ENCODE peak calls at places on chromosomes 16 and 17, in seven cellular contexts. One of them, this sample, is unnamed.

GRCh38 chr16:66490774-66491715 is 58.9 kb downstream of the TK2 start:
- DNase-seq in A549: no peak
- DNase-seq in kidney: peak; percentile 68
- DNase-seq in Panc1: no peak
- DNase-seq in GM23248: no peak
- DNase-seq in mesendoderm: no peak
- DNase-seq in adrenal gland: no peak
- DNase-seq in this sample: peak; percentile 19

GRCh38 chr17:6350806-6351205 is 84.1 kb downstream of the AIPL1 start:
- DNase-seq in A549: no peak
- DNase-seq in kidney: no peak
- DNase-seq in Panc1: no peak
- DNase-seq in GM23248: no peak
- DNase-seq in mesendoderm: no peak
- DNase-seq in adrenal gland: no peak
- DNase-seq in this sample: no peak

GRCh38 chr17:511001-511690 is 158.5 kb upstream of the RPH3AL start:
- DNase-seq in A549: no peak
- DNase-seq in kidney: no peak
- DNase-seq in Panc1: no peak
- DNase-seq in GM23248: peak; percentile 94
- DNase-seq in mesendoderm: no peak
- DNase-seq in adrenal gland: no peak
- DNase-seq in this sample: peak; percentile 44

GRCh38 chr16:20952144-20952797 is 51.7 kb downstream of the LYRM1 start:
- DNase-seq in A549: no peak
- DNase-seq in kidney: no peak
- DNase-seq in Panc1: no peak
- DNase-seq in GM23248: no peak
- DNase-seq in mesendoderm: peak; percentile 5
- DNase-seq in adrenal gland: no peak
- DNase-seq in this sample: no peak

GRCh38 chr17:80101946-80102706 is 745 bp downstream of the GAA start:
- DNase-seq in A549: no peak
- DNase-seq in kidney: peak; percentile 35
- DNase-seq in Panc1: no peak
- DNase-seq in GM23248: peak; percentile 51
- DNase-seq in mesendoderm: peak; percentile 34
- DNase-seq in adrenal gland: no peak
- DNase-seq in this sample: peak; percentile 40

GRCh38 chr16:65634291-65634690 is 512.4 kb upstream of the CDH11 start:
- DNase-seq in A549: no peak
- DNase-seq in kidney: no peak
- DNase-seq in Panc1: no peak
- DNase-seq in GM23248: peak; percentile 28
- DNase-seq in mesendoderm: no peak
- DNase-seq in adrenal gland: no peak
- DNase-seq in this sample: no peak

GRCh38 chr17:66650490-66650877 is 184.4 kb upstream of the CACNG5 start:
- DNase-seq in A549: no peak
- DNase-seq in kidney: no peak
- DNase-seq in Panc1: no peak
- DNase-seq in GM23248: no peak
- DNase-seq in mesendoderm: no peak
- DNase-seq in adrenal gland: no peak
- DNase-seq in this sample: no peak

GRCh38 chr16:58222532-58223316 is 24.8 kb upstream of the CSNK2A2 start:
- DNase-seq in A549: peak; percentile 19
- DNase-seq in kidney: no peak
- DNase-seq in Panc1: no peak
- DNase-seq in GM23248: peak; percentile 49
- DNase-seq in mesendoderm: peak; percentile 83
- DNase-seq in adrenal gland: peak; percentile 43
- DNase-seq in this sample: no peak

GRCh38 chr17:2695961-2696760 is 15.4 kb downstream of the CLUH start:
- DNase-seq in A549: no peak
- DNase-seq in kidney: peak; percentile 67
- DNase-seq in Panc1: no peak
- DNase-seq in GM23248: no peak
- DNase-seq in mesendoderm: no peak
- DNase-seq in adrenal gland: no peak
- DNase-seq in this sample: peak; percentile 11

GRCh38 chr17:43994272-43995149 is 9.9 kb upstream of the NAGS start:
- DNase-seq in A549: peak; percentile 71
- DNase-seq in kidney: peak; percentile 88
- DNase-seq in Panc1: no peak
- DNase-seq in GM23248: peak; percentile 82
- DNase-seq in mesendoderm: peak; percentile 62
- DNase-seq in adrenal gland: peak; percentile 64
- DNase-seq in this sample: peak; percentile 68

GRCh38 chr17:81228420-81228819 is 5.7 kb upstream of the CEP131 start:
- DNase-seq in A549: no peak
- DNase-seq in kidney: no peak
- DNase-seq in Panc1: no peak
- DNase-seq in GM23248: no peak
- DNase-seq in mesendoderm: no peak
- DNase-seq in adrenal gland: no peak
- DNase-seq in this sample: no peak

GRCh38 chr17:47993031-47993546 is 22.2 kb downstream of the CDK5RAP3 start:
- DNase-seq in A549: no peak
- DNase-seq in kidney: no peak
- DNase-seq in Panc1: no peak
- DNase-seq in GM23248: no peak
- DNase-seq in mesendoderm: no peak
- DNase-seq in adrenal gland: no peak
- DNase-seq in this sample: no peak

GRCh38 chr16:22291860-22292692 is 5.1 kb upstream of the POLR3E start:
- DNase-seq in A549: no peak
- DNase-seq in kidney: no peak
- DNase-seq in Panc1: no peak
- DNase-seq in GM23248: peak; percentile 32
- DNase-seq in mesendoderm: peak; percentile 50
- DNase-seq in adrenal gland: peak; percentile 41
- DNase-seq in this sample: no peak

GRCh38 chr17:72336026-72336803 is 215.4 kb downstream of the SOX9 start:
- DNase-seq in A549: no peak
- DNase-seq in kidney: peak; percentile 75
- DNase-seq in Panc1: no peak
- DNase-seq in GM23248: no peak
- DNase-seq in mesendoderm: peak; percentile 42
- DNase-seq in adrenal gland: no peak
- DNase-seq in this sample: no peak

GRCh38 chr16:8720080-8720966 is 45.9 kb downstream of the ABAT start:
- DNase-seq in A549: no peak
- DNase-seq in kidney: no peak
- DNase-seq in Panc1: no peak
- DNase-seq in GM23248: no peak
- DNase-seq in mesendoderm: peak; percentile 73
- DNase-seq in adrenal gland: peak; percentile 37
- DNase-seq in this sample: no peak

GRCh38 chr17:45384047-45384799 is 48.4 kb downstream of the ARHGAP27 start:
- DNase-seq in A549: no peak
- DNase-seq in kidney: no peak
- DNase-seq in Panc1: no peak
- DNase-seq in GM23248: no peak
- DNase-seq in mesendoderm: no peak
- DNase-seq in adrenal gland: no peak
- DNase-seq in this sample: no peak

GRCh38 chr17:29140631-29141483 is 39.3 kb downstream of the MYO18A start:
- DNase-seq in A549: no peak
- DNase-seq in kidney: peak; percentile 68
- DNase-seq in Panc1: no peak
- DNase-seq in GM23248: no peak
- DNase-seq in mesendoderm: no peak
- DNase-seq in adrenal gland: no peak
- DNase-seq in this sample: peak; percentile 60

GRCh38 chr17:30819941-30820705 is 4.4 kb downstream of the CRLF3 start:
- DNase-seq in A549: no peak
- DNase-seq in kidney: peak; percentile 37
- DNase-seq in Panc1: no peak
- DNase-seq in GM23248: peak; percentile 13
- DNase-seq in mesendoderm: no peak
- DNase-seq in adrenal gland: no peak
- DNase-seq in this sample: no peak
- H3K4me1 ChIP-seq in A549: peaks cover 20% of the 10 kb centered on the region
- H3K4me1 ChIP-seq in kidney: no peaks in the 10 kb centered on the region
- H3K4me1 ChIP-seq in Panc1: peaks cover 19% of the 10 kb centered on the region
- H3K4me1 ChIP-seq in GM23248: peaks cover 15% of the 10 kb centered on the region
- H3K4me1 ChIP-seq in mesendoderm: peaks cover 2% of the 10 kb centered on the region
- H3K4me1 ChIP-seq in adrenal gland: peaks cover 28% of the 10 kb centered on the region
- H3K4me1 ChIP-seq in this sample: no peaks in the 10 kb centered on the region

GRCh38 chr17:42287305-42288077 is 807 bp upstream of the STAT5A start:
- DNase-seq in A549: no peak
- DNase-seq in kidney: peak; percentile 88
- DNase-seq in Panc1: no peak
- DNase-seq in GM23248: peak; percentile 66
- DNase-seq in mesendoderm: no peak
- DNase-seq in adrenal gland: peak; percentile 75
- DNase-seq in this sample: peak; percentile 73
- H3K27ac ChIP-seq in A549: peak overlapping the region; percentile 92
- H3K27ac ChIP-seq in kidney: peak overlapping the region; percentile 89
- H3K27ac ChIP-seq in Panc1: peak overlapping the region; percentile 93
- H3K27ac ChIP-seq in GM23248: peak overlapping the region; percentile 44
- H3K27ac ChIP-seq in mesendoderm: no peak overlapping the region
- H3K27ac ChIP-seq in adrenal gland: peak overlapping the region; percentile 92
- H3K27ac ChIP-seq in this sample: peak overlapping the region; percentile 92

GRCh38 chr17:77208856-77209255 is 68.1 kb downstream of the SEC14L1 start:
- DNase-seq in A549: no peak
- DNase-seq in kidney: no peak
- DNase-seq in Panc1: no peak
- DNase-seq in GM23248: peak; percentile 32
- DNase-seq in mesendoderm: no peak
- DNase-seq in adrenal gland: no peak
- DNase-seq in this sample: no peak
- H3K4me1 ChIP-seq in A549: no peaks in the 10 kb centered on the region
- H3K4me1 ChIP-seq in kidney: peaks cover 7% of the 10 kb centered on the region
- H3K4me1 ChIP-seq in Panc1: peaks cover 8% of the 10 kb centered on the region
- H3K4me1 ChIP-seq in GM23248: peaks cover 15% of the 10 kb centered on the region
- H3K4me1 ChIP-seq in mesendoderm: no peaks in the 10 kb centered on the region
- H3K4me1 ChIP-seq in adrenal gland: peaks cover 32% of the 10 kb centered on the region
- H3K4me1 ChIP-seq in this sample: no peaks in the 10 kb centered on the region

DNA sequence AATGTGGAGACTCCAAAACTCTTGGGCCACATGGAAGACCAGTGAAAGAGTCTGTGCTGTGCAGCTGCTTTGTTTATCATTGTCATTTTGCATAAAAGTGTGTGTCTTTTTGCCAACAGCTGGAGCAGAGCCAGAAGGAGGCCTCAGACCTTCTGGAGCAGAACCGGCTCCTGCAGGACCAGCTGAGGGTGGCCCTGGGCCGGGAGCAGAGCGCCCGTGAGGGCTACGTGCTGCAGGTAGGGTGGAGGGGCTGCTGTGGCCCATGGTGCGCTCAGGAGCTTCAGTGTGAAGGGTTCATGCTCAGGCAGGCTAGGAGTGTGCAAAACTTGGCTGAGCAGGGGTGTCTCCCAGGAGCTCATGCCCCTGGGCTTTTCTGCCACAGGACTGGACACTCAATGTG is 45.0 kb downstream of the PLD6 start:
- DNase-seq in A549: no peak
- DNase-seq in kidney: peak; percentile 16
- DNase-seq in Panc1: no peak
- DNase-seq in GM23248: no peak
- DNase-seq in mesendoderm: no peak
- DNase-seq in adrenal gland: no peak
- DNase-seq in this sample: no peak
- H3K27ac ChIP-seq in A549: no peak overlapping the region
- H3K27ac ChIP-seq in kidney: no peak overlapping the region
- H3K27ac ChIP-seq in Panc1: no peak overlapping the region
- H3K27ac ChIP-seq in GM23248: no peak overlapping the region
- H3K27ac ChIP-seq in mesendoderm: no peak overlapping the region
- H3K27ac ChIP-seq in adrenal gland: no peak overlapping the region
- H3K27ac ChIP-seq in this sample: no peak overlapping the region

DNA sequence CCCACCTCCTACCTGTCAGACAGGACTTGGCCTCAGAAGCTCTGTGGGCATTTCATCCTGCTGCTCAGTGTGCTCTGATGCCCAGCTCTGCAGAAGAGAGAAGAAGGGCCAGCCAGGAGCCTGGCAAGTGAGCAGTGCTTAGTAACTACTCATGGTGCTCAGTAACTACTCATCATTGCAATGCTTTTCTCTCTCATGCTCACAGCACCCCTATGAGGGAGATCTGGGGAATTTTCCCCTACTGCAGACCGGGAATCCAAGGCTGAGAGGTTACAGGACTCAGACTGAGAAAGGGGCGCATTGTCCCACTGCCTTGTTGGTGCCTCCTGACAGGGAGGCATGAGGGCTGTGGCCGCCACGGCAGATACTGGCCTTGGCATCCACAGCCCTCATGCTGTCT is 261.1 kb downstream of the C16orf95 start:
- DNase-seq in A549: peak; percentile 5
- DNase-seq in kidney: no peak
- DNase-seq in Panc1: no peak
- DNase-seq in GM23248: peak; percentile 66
- DNase-seq in mesendoderm: no peak
- DNase-seq in adrenal gland: no peak
- DNase-seq in this sample: no peak
- H3K4me1 ChIP-seq in A549: no peaks in the 10 kb centered on the region
- H3K4me1 ChIP-seq in kidney: no peaks in the 10 kb centered on the region
- H3K4me1 ChIP-seq in Panc1: no peaks in the 10 kb centered on the region
- H3K4me1 ChIP-seq in GM23248: no peaks in the 10 kb centered on the region
- H3K4me1 ChIP-seq in mesendoderm: no peaks in the 10 kb centered on the region
- H3K4me1 ChIP-seq in adrenal gland: no peaks in the 10 kb centered on the region
- H3K4me1 ChIP-seq in this sample: peaks cover 6% of the 10 kb centered on the region

GRCh38 chr16:89842471-89843408 is 14.5 kb downstream of the SPIRE2 start:
- DNase-seq in A549: no peak
- DNase-seq in kidney: no peak
- DNase-seq in Panc1: no peak
- DNase-seq in GM23248: peak; percentile 68
- DNase-seq in mesendoderm: no peak
- DNase-seq in adrenal gland: no peak
- DNase-seq in this sample: no peak
- H3K27ac ChIP-seq in A549: no peak overlapping the region
- H3K27ac ChIP-seq in kidney: no peak overlapping the region
- H3K27ac ChIP-seq in Panc1: no peak overlapping the region
- H3K27ac ChIP-seq in GM23248: no peak overlapping the region
- H3K27ac ChIP-seq in mesendoderm: no peak overlapping the region
- H3K27ac ChIP-seq in adrenal gland: no peak overlapping the region
- H3K27ac ChIP-seq in this sample: no peak overlapping the region